ENCODE peak calls at places on chromosomes 11 and 22, in ten cellular contexts. M, D, T, U, V, Q, C, Z, P and K are unnamed samples.

GRCh38 chr11:76604652-76605241 is 65.8 kb downstream of the LRRC32 start:
- ATAC-seq in C (peak), T (peak), V (no peak), M (peak), Q (no peak), Z (peak), P (peak), U (no peak), D (peak), K (no peak)

GRCh38 chr22:19961201-19961580 is 19.6 kb upstream of the TXNRD2 start:
- ATAC-seq in U (no peak), T (no peak), V (no peak), P (no peak), Z (no peak), D (no peak), M (no peak), C (no peak), Q (no peak), K (no peak)

GRCh38 chr22:36162127-36163034 is 1.8 kb upstream of the APOL3 start:
- ATAC-seq in U (no peak), M (no peak), D (no peak), Q (no peak), C (no peak), Z (no peak), V (no peak), T (no peak), P (no peak), K (no peak)

GRCh38 chr11:86246293-86246675 is 1.7 kb downstream of the EED start:
- ATAC-seq in C (no peak), U (no peak), Q (no peak), V (no peak), T (no peak), D (no peak), M (no peak), Z (no peak), P (no peak), K (no peak)

GRCh38 chr11:35372565-35373283 is 46.6 kb downstream of the SLC1A2 start:
- ATAC-seq in Z (no peak), C (peak), T (no peak), V (no peak), P (no peak), Q (peak), D (no peak), M (no peak), U (peak), K (no peak)

GRCh38 chr11:2693851-2694261 is 5.9 kb downstream of the KCNQ1OT1 start:
- ATAC-seq in Z (no peak), P (peak), T (no peak), U (no peak), V (no peak), Q (peak), M (no peak), D (no peak), C (no peak), K (no peak)

GRCh38 chr11:125170406-125171031 is 6.0 kb downstream of the PKNOX2 start:
- ATAC-seq in Z (peak), P (peak), V (no peak), T (peak), U (no peak), Q (no peak), M (no peak), C (peak), D (peak), K (no peak)

GRCh38 chr11:82556210-82556609 is 177.5 kb downstream of the FAM181B start:
- ATAC-seq in D (no peak), U (no peak), Z (no peak), M (no peak), P (no peak), C (no peak), V (no peak), Q (no peak), T (no peak), K (no peak)

GRCh38 chr11:73234403-73235181 is 16.5 kb downstream of the P2RY2 start:
- ATAC-seq in T (no peak), Q (no peak), C (no peak), V (no peak), D (no peak), P (no peak), Z (no peak), U (no peak), M (no peak), K (no peak)

GRCh38 chr11:9756878-9757277 is 93.0 kb downstream of the SWAP70 start:
- ATAC-seq in D (no peak), T (no peak), M (no peak), U (no peak), P (no peak), Z (no peak), Q (no peak), V (no peak), C (no peak), K (no peak)
- H3K27ac ChIP-seq in D (no peak), T (no peak), M (no peak), U (peak), P (no peak), Z (no peak), Q (no peak), V (no peak), C (no peak), K (peak)

GRCh38 chr11:66070604-66071325 is 693 bp downstream of the PACS1 start:
- ATAC-seq in V (peak), D (peak), C (peak), U (peak), P (peak), T (peak), M (peak), Z (peak), Q (peak), K (peak)

GRCh38 chr11:66073669-66074068 is 3.6 kb downstream of the PACS1 start:
- ATAC-seq in M (no peak), D (no peak), U (no peak), Q (no peak), Z (no peak), C (no peak), V (no peak), T (no peak), P (no peak), K (no peak)

GRCh38 chr11:66069715-66070603 is at the start of gene PACS1:
- ATAC-seq in M (peak), P (peak), V (peak), C (peak), T (peak), Q (peak), U (peak), D (peak), Z (peak), K (peak)

GRCh38 chr11:66071326-66071870 is 1.3 kb downstream of the PACS1 start:
- ATAC-seq in C (no peak), D (no peak), U (no peak), P (no peak), V (no peak), Z (no peak), M (no peak), T (no peak), Q (no peak), K (no peak)

GRCh38 chr11:66072518-66072917 is 2.4 kb downstream of the PACS1 start:
- ATAC-seq in C (no peak), Q (no peak), Z (no peak), T (no peak), P (no peak), M (no peak), U (no peak), D (no peak), V (no peak), K (no peak)
- H3K4me3 ChIP-seq in C (no peak), Q (no peak), Z (no peak), T (no peak), P (no peak), M (no peak), U (no peak), D (no peak), V (no peak), K (no peak)

DNA sequence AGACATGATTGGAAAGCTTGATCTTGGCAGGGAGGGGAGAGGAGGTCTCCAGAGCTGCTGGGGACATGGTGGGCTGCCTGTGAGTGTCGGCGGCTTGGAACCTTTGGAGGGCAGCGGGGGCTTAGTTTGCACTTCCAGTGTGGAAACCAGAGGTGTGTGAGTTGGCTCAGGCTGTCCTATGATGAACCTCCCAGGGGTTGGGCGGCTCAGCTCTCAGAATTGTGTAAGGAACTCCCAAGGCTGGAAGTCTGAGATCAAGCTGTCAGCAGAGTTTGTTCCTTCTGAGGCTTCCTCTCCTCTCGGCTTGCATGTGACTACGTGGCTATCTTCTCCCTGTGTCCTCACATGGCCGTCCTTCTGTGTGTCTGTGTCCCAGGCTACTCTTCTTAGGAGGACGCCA is 87.9 kb upstream of the B3GAT1 start:
- ATAC-seq in T (no peak), V (no peak), D (no peak), C (no peak), Q (no peak), P (no peak), U (no peak), M (no peak), Z (no peak), K (no peak)
- H3K27ac ChIP-seq in T (no peak), V (no peak), D (no peak), C (no peak), Q (no peak), P (no peak), U (no peak), M (no peak), Z (no peak), K (no peak)

GRCh38 chr11:96156379-96156722 is 186.6 kb downstream of the MAML2 start:
- ATAC-seq in T (peak), Q (no peak), P (peak), U (peak), C (peak), D (peak), Z (peak), V (no peak), M (peak), K (peak)
- H3K4me3 ChIP-seq in T (no peak), Q (no peak), P (peak), U (no peak), C (no peak), D (peak), Z (no peak), V (no peak), M (no peak), K (peak)

DNA sequence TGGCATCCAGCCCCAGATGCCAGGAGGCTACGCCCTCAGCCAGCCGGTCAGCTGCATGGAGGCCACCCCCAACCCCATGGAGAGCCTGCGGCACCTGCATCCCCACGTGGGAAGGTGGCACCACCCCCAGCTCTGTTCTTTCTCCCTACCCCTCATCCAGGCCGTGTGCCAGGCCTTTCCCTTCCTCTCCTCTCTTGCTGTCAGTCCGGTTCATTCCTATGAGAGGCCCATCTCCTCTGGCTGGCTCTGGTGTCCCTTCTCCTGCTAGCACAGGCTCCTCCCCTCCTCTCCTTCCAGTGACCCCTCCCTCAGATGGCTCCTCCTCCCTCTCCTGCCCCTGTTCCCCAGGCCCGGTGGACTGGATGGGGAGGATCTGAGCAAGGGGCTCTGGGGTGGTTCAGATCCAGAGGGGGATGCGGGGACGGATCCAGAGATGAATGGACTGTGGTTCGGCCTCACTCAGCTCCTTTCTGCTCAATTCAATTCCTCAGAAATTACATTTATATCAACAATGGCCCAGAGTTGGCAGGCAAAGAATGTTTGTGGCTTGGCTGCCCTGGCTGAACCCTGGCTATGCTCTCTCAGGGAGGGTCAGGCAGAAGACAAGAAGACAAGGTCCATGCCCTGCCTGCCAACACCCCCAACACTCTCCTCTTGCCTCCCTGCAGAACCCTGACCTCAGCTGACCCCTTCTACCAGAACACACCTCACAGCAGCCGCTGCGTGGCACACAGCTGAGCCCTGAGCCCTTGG is 18.5 kb upstream of the LRRC10B start:
- ATAC-seq in U (peak), V (no peak), C (peak), Q (peak), M (no peak), Z (no peak), D (peak), P (peak), T (peak), K (no peak)
- H3K27ac ChIP-seq in U (no peak), V (no peak), C (peak), Q (no peak), M (no peak), Z (no peak), D (peak), P (peak), T (no peak), K (peak)

DNA sequence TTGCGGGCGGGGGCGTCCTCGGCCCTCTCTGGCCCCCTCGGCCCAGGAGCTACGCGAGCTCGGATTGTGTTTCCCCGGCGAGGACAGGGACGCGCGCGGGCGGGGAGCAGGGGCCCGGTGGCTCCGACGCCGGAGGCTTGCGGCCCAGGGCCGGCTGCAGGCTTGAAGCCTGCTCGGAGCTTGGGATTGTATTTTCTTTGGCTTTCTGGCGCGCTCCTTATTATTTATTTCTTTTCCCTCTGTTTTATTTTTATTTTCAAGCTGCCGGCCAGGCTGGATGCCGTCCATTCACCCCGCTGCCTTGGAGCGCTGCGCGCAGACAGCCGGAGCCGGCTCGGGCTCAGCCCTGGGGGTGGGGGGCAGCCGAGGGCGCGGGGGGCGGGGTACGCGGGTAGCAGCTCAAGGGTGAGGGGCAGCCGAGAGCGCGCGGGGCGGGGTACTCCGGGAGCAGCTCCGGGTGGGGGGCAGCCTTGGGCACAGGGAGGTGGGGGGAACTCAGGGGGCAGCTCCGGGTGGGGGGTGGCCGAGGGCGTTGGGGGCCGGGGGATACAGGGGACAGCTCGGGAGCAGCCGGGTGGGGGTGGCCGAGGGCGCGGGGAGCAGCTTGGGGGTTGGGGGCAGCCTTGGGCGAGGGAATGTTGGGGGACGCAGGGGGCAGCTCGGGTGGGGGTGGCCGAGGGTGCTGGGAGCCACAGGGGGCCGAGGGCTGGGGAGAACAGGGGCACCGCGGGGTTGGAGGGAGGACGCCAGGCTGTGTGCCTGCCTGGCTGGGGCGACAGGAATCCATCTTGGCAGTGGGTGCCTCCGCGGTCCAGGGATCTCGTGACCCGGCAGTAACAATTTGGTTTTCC is 42.7 kb downstream of the KCNJ1 start:
- ATAC-seq in Q (no peak), V (no peak), Z (no peak), D (peak), U (no peak), P (no peak), T (peak), M (no peak), C (peak), K (no peak)
- H3K4me3 ChIP-seq in Q (no peak), V (no peak), Z (no peak), D (no peak), U (no peak), P (peak), T (no peak), M (peak), C (peak), K (peak)

GRCh38 chr11:68340003-68340767 is 27.8 kb downstream of the LRP5 start:
- ATAC-seq in M (no peak), V (peak), C (no peak), U (no peak), P (no peak), Q (no peak), Z (no peak), D (no peak), T (no peak), K (no peak)

GRCh38 chr11:68338041-68338800 is 25.8 kb downstream of the LRP5 start:
- ATAC-seq in U (peak), T (peak), M (peak), Q (no peak), C (peak), P (peak), D (peak), V (no peak), Z (no peak), K (no peak)

GRCh38 chr11:68341557-68342458 is 29.4 kb downstream of the LRP5 start:
- ATAC-seq in Q (peak), Z (no peak), D (no peak), U (peak), V (no peak), M (no peak), C (no peak), T (no peak), P (no peak), K (peak)

GRCh38 chr11:68342459-68343158 is 30.2 kb downstream of the LRP5 start:
- ATAC-seq in T (peak), D (peak), C (no peak), P (no peak), V (peak), Q (peak), U (peak), M (peak), Z (peak), K (peak)

GRCh38 chr11:68340784-68341556 is 28.6 kb downstream of the LRP5 start:
- ATAC-seq in M (no peak), Q (no peak), D (no peak), Z (no peak), T (no peak), U (peak), P (no peak), V (peak), C (no peak), K (no peak)
- H3K27ac ChIP-seq in M (peak), Q (peak), D (no peak), Z (peak), T (no peak), U (peak), P (no peak), V (peak), C (peak), K (peak)